ENCODE peak calls at places on chromosomes 13 and 19, in four cellular contexts. One of them, this sample, is unnamed.

GRCh38 chr13:96947343-96947910 is 46.8 kb downstream of the OXGR1 start:
- DNase-seq in lower leg skin: no peak
- DNase-seq in uterus: no peak
- DNase-seq in H54: no peak
- DNase-seq in this sample: no peak

GRCh38 chr13:21435710-21436151 is 23.4 kb downstream of the ZDHHC20 start:
- DNase-seq in lower leg skin: no peak
- DNase-seq in uterus: peak
- DNase-seq in H54: peak
- DNase-seq in this sample: peak

GRCh38 chr13:95437561-95437960 is 115.0 kb upstream of the CLDN10 start:
- DNase-seq in uterus: no peak
- DNase-seq in lower leg skin: no peak
- DNase-seq in H54: no peak
- DNase-seq in this sample: no peak

GRCh38 chr13:98173431-98173921 is 3.6 kb downstream of the RNF113B start:
- DNase-seq in lower leg skin: no peak
- DNase-seq in uterus: peak
- DNase-seq in H54: peak
- DNase-seq in this sample: no peak

GRCh38 chr19:28542394-28543243 is 670.3 kb downstream of the UQCRFS1 start:
- DNase-seq in H54: no peak
- DNase-seq in lower leg skin: no peak
- DNase-seq in uterus: no peak
- DNase-seq in this sample: no peak

GRCh38 chr19:898663-899062 is 5.4 kb downstream of the RNU6-9 start:
- DNase-seq in lower leg skin: no peak
- DNase-seq in H54: no peak
- DNase-seq in uterus: no peak
- DNase-seq in this sample: no peak

GRCh38 chr19:1455336-1456120 is 5.6 kb downstream of the APC2 start:
- DNase-seq in lower leg skin: no peak
- DNase-seq in H54: peak
- DNase-seq in uterus: no peak
- DNase-seq in this sample: no peak

GRCh38 chr13:98672947-98673545 is 79.4 kb downstream of the SLC15A1 start:
- DNase-seq in lower leg skin: peak
- DNase-seq in H54: peak
- DNase-seq in uterus: peak
- DNase-seq in this sample: peak

GRCh38 chr13:113211774-113212173 is 2.4 kb downstream of the CUL4A start:
- DNase-seq in uterus: no peak
- DNase-seq in H54: no peak
- DNase-seq in lower leg skin: no peak
- DNase-seq in this sample: no peak

GRCh38 chr13:91133941-91134772 is 213.3 kb upstream of the MIR17HG start:
- DNase-seq in uterus: no peak
- DNase-seq in H54: peak
- DNase-seq in lower leg skin: no peak
- DNase-seq in this sample: no peak

GRCh38 chr19:9791552-9792181 is 23.1 kb upstream of the ZNF846 start:
- DNase-seq in H54: peak
- DNase-seq in uterus: peak
- DNase-seq in lower leg skin: peak
- DNase-seq in this sample: peak
- TF ChIP-seq POLR2A in H54: no peak
- TF ChIP-seq POLR2A in uterus: peak
- TF ChIP-seq POLR2A in lower leg skin: no peak
- TF ChIP-seq POLR2A in this sample: no peak

GRCh38 chr19:56321981-56322558 is 7.4 kb upstream of the ZSCAN5A start:
- DNase-seq in lower leg skin: no peak
- DNase-seq in H54: no peak
- DNase-seq in uterus: no peak
- DNase-seq in this sample: no peak
- TF ChIP-seq POLR2A in lower leg skin: no peak
- TF ChIP-seq POLR2A in H54: no peak
- TF ChIP-seq POLR2A in uterus: no peak
- TF ChIP-seq POLR2A in this sample: no peak

DNA sequence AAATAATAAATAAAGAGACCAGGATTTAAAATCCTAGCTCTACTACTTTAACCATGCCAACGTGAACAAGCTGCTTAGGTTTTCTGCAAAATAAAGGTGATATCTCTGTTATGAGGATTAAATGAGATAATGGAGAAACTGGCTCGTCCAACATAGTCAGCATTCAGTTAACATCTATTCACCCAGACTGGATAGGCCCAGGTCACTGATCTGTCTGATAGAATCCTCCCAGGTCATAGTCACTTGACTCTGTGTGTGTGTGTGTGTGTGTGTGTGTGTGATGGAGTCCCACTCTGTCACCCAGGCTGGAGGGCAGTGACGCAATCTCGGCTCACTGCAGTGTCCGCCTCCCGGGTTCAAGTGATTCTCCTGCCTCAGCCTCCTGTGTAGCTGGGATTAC is 12.9 kb upstream of the RAB8A start:
- DNase-seq in lower leg skin: no peak
- DNase-seq in uterus: no peak
- DNase-seq in H54: no peak
- DNase-seq in this sample: no peak
- TF ChIP-seq POLR2A in lower leg skin: no peak
- TF ChIP-seq POLR2A in uterus: no peak
- TF ChIP-seq POLR2A in H54: no peak
- TF ChIP-seq POLR2A in this sample: peak

DNA sequence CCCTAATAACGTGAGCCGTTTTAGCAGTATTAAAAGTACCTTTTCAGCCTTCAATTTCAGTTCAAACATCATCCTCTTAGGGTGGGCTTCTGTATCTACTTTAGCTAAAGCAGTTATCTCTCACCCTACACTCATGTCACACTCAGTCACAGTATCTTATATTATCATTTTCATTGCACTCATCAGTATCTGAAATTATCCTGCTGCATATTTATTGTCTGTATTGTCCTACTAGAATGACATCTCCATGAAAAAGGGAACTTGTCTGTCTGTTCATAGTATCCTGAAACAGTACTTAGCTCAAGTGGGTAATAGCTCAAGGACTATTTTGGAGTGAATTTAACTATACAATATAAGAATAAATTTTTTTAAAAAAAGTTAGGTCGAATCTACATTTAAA is 19.9 kb upstream of the RFC3 start:
- DNase-seq in H54: no peak
- DNase-seq in lower leg skin: no peak
- DNase-seq in uterus: no peak
- DNase-seq in this sample: no peak
- TF ChIP-seq POLR2A in H54: no peak
- TF ChIP-seq POLR2A in lower leg skin: no peak
- TF ChIP-seq POLR2A in uterus: no peak
- TF ChIP-seq POLR2A in this sample: no peak

GRCh38 chr19:17794731-17795494 is at the start of gene B3GNT3:
- DNase-seq in uterus: no peak
- DNase-seq in lower leg skin: peak
- DNase-seq in H54: no peak
- DNase-seq in this sample: no peak
- TF ChIP-seq POLR2A in uterus: no peak
- TF ChIP-seq POLR2A in lower leg skin: no peak
- TF ChIP-seq POLR2A in H54: no peak
- TF ChIP-seq POLR2A in this sample: no peak

This sample was measured in GM12891.